ENCODE peak calls at places on chromosomes 5 and 9, in four cellular contexts. One of them, this sample, is unnamed.

GRCh38 chr9:109590945-109591344 is 92.8 kb upstream of the PTPN3 start:
- DNase-seq in Calu3: no peak
- DNase-seq in lower leg skin: no peak
- DNase-seq in NB4: no peak
- DNase-seq in this sample: no peak

GRCh38 chr9:1460143-1460769 is 410.1 kb downstream of the DMRT2 start:
- DNase-seq in Calu3: no peak
- DNase-seq in lower leg skin: no peak
- DNase-seq in NB4: peak; percentile 51
- DNase-seq in this sample: peak; percentile 28

GRCh38 chr5:142280066-142281011 is 44.5 kb downstream of the SPRY4 start:
- DNase-seq in Calu3: no peak
- DNase-seq in lower leg skin: no peak
- DNase-seq in NB4: peak; percentile 44
- DNase-seq in this sample: peak; percentile 68

GRCh38 chr5:143921525-143922311 is 109.8 kb downstream of the HMHB1 start:
- DNase-seq in Calu3: no peak
- DNase-seq in lower leg skin: no peak
- DNase-seq in NB4: no peak
- DNase-seq in this sample: no peak

GRCh38 chr9:113219972-113220371 is 1.1 kb downstream of the FKBP15 start:
- DNase-seq in Calu3: no peak
- DNase-seq in lower leg skin: no peak
- DNase-seq in NB4: peak; percentile 63
- DNase-seq in this sample: no peak

GRCh38 chr9:89477395-89477794 is 20.5 kb downstream of the SEMA4D start:
- DNase-seq in Calu3: no peak
- DNase-seq in lower leg skin: peak; percentile 65
- DNase-seq in NB4: no peak
- DNase-seq in this sample: no peak

GRCh38 chr5:14917719-14918118 is 46.1 kb upstream of the ANKH start:
- DNase-seq in Calu3: no peak
- DNase-seq in lower leg skin: no peak
- DNase-seq in NB4: no peak
- DNase-seq in this sample: no peak

GRCh38 chr9:113926211-113926610 is 50.1 kb downstream of the ZNF618 start:
- DNase-seq in Calu3: no peak
- DNase-seq in lower leg skin: no peak
- DNase-seq in NB4: no peak
- DNase-seq in this sample: no peak

GRCh38 chr9:129569506-129570449 is 51.1 kb downstream of the C9orf50 start:
- DNase-seq in Calu3: peak; percentile 52
- DNase-seq in lower leg skin: no peak
- DNase-seq in NB4: peak; percentile 39
- DNase-seq in this sample: no peak

GRCh38 chr9:1871486-1872181 is 143.5 kb upstream of the SMARCA2 start:
- DNase-seq in Calu3: no peak
- DNase-seq in lower leg skin: no peak
- DNase-seq in NB4: peak; percentile 22
- DNase-seq in this sample: no peak

GRCh38 chr9:128689293-128689770 is 310 bp downstream of the SET start:
- DNase-seq in Calu3: peak; percentile 45
- DNase-seq in lower leg skin: peak; percentile 91
- DNase-seq in NB4: no peak
- DNase-seq in this sample: no peak

GRCh38 chr5:173314166-173314952 is 13.9 kb downstream of the STC2 start:
- DNase-seq in Calu3: no peak
- DNase-seq in lower leg skin: peak; percentile 70
- DNase-seq in NB4: no peak
- DNase-seq in this sample: no peak

GRCh38 chr5:82813951-82814350 is 263.2 kb downstream of the TMEM167A start:
- DNase-seq in Calu3: no peak
- DNase-seq in lower leg skin: no peak
- DNase-seq in NB4: no peak
- DNase-seq in this sample: no peak

GRCh38 chr5:143644751-143645150 is 167.2 kb upstream of the HMHB1 start:
- DNase-seq in Calu3: no peak
- DNase-seq in lower leg skin: no peak
- DNase-seq in NB4: no peak
- DNase-seq in this sample: no peak

GRCh38 chr5:109987355-109987754 is 297.6 kb downstream of the MAN2A1 start:
- DNase-seq in Calu3: no peak
- DNase-seq in lower leg skin: no peak
- DNase-seq in NB4: no peak
- DNase-seq in this sample: no peak

GRCh38 chr5:19047277-19047676 is 940.7 kb downstream of the CDH18 start:
- DNase-seq in Calu3: no peak
- DNase-seq in lower leg skin: no peak
- DNase-seq in NB4: no peak
- DNase-seq in this sample: no peak

GRCh38 chr9:33651125-33651524 is 127.1 kb downstream of the ANKRD18B start:
- DNase-seq in Calu3: no peak
- DNase-seq in lower leg skin: no peak
- DNase-seq in NB4: peak; percentile 25
- DNase-seq in this sample: no peak

GRCh38 chr5:179803651-179804598 is 2.7 kb downstream of the MGAT4B start:
- DNase-seq in Calu3: no peak
- DNase-seq in lower leg skin: peak; percentile 88
- DNase-seq in NB4: peak; percentile 96
- DNase-seq in this sample: no peak

GRCh38 chr5:78361226-78361993 is 993 bp downstream of the SCAMP1 start:
- DNase-seq in Calu3: peak; percentile 35
- DNase-seq in lower leg skin: no peak
- DNase-seq in NB4: peak; percentile 84
- DNase-seq in this sample: peak; percentile 26

GRCh38 chr5:86977185-86977584 is 290.5 kb upstream of the RASA1 start:
- DNase-seq in Calu3: no peak
- DNase-seq in lower leg skin: no peak
- DNase-seq in NB4: no peak
- DNase-seq in this sample: no peak

GRCh38 chr5:174514983-174515394 is 209.4 kb upstream of the MSX2 start:
- DNase-seq in Calu3: no peak
- DNase-seq in lower leg skin: no peak
- DNase-seq in NB4: no peak
- DNase-seq in this sample: no peak

GRCh38 chr5:178589180-178590140 is 733 bp downstream of the COL23A1 start:
- DNase-seq in Calu3: no peak
- DNase-seq in lower leg skin: no peak
- DNase-seq in NB4: peak; percentile 77
- DNase-seq in this sample: peak; percentile 68

GRCh38 chr9:92983984-92984589 is 36.8 kb downstream of the FGD3 start:
- DNase-seq in Calu3: no peak
- DNase-seq in lower leg skin: no peak
- DNase-seq in NB4: peak; percentile 51
- DNase-seq in this sample: no peak

GRCh38 chr5:92544567-92544966 is 1036.5 kb downstream of the NR2F1-AS1 start:
- DNase-seq in Calu3: no peak
- DNase-seq in lower leg skin: no peak
- DNase-seq in NB4: no peak
- DNase-seq in this sample: no peak

GRCh38 chr9:38700695-38701094 is 19.2 kb downstream of the FAM240B start:
- DNase-seq in Calu3: peak; percentile 1
- DNase-seq in lower leg skin: no peak
- DNase-seq in NB4: no peak
- DNase-seq in this sample: no peak

GRCh38 chr5:136213919-136214493 is 21.0 kb upstream of the SMIM32 start:
- DNase-seq in Calu3: no peak
- DNase-seq in lower leg skin: no peak
- DNase-seq in NB4: no peak
- DNase-seq in this sample: no peak

GRCh38 chr5:139110526-139111168 is 87.5 kb downstream of the SIL1 start:
- DNase-seq in Calu3: no peak
- DNase-seq in lower leg skin: peak; percentile 52
- DNase-seq in NB4: no peak
- DNase-seq in this sample: no peak

GRCh38 chr9:35798658-35799366 is 7.4 kb downstream of the NPR2 start:
- DNase-seq in Calu3: no peak
- DNase-seq in lower leg skin: peak; percentile 57
- DNase-seq in NB4: no peak
- DNase-seq in this sample: no peak

GRCh38 chr5:74543162-74543995 is 97.1 kb downstream of the ENC1 start:
- DNase-seq in Calu3: peak; percentile 56
- DNase-seq in lower leg skin: no peak
- DNase-seq in NB4: peak; percentile 9
- DNase-seq in this sample: no peak

GRCh38 chr9:127417130-127418036 is 6.8 kb upstream of the ZNF79 start:
- DNase-seq in Calu3: no peak
- DNase-seq in lower leg skin: no peak
- DNase-seq in NB4: no peak
- DNase-seq in this sample: no peak

GRCh38 chr5:61148516-61148915 is 13.8 kb downstream of the SMIM15 start:
- DNase-seq in Calu3: no peak
- DNase-seq in lower leg skin: no peak
- DNase-seq in NB4: no peak
- DNase-seq in this sample: no peak

GRCh38 chr9:16344343-16344742 is 526.1 kb downstream of the BNC2 start:
- DNase-seq in Calu3: no peak
- DNase-seq in lower leg skin: no peak
- DNase-seq in NB4: no peak
- DNase-seq in this sample: no peak

GRCh38 chr5:60333103-60333502 is 366.9 kb downstream of the DEPDC1B start:
- DNase-seq in Calu3: no peak
- DNase-seq in lower leg skin: no peak
- DNase-seq in NB4: no peak
- DNase-seq in this sample: no peak

GRCh38 chr5:95861858-95862561 is 39.5 kb upstream of the GLRX start:
- DNase-seq in Calu3: peak; percentile 44
- DNase-seq in lower leg skin: peak; percentile 34
- DNase-seq in NB4: peak; percentile 27
- DNase-seq in this sample: no peak

GRCh38 chr5:4058899-4059298 is 463.3 kb downstream of the IRX1 start:
- DNase-seq in Calu3: no peak
- DNase-seq in lower leg skin: no peak
- DNase-seq in NB4: no peak
- DNase-seq in this sample: no peak

GRCh38 chr5:173944512-173944911 is 44.5 kb upstream of the C5orf47 start:
- DNase-seq in Calu3: no peak
- DNase-seq in lower leg skin: no peak
- DNase-seq in NB4: no peak
- DNase-seq in this sample: no peak

GRCh38 chr9:125747765-125748510 is 765 bp downstream of the PBX3 start:
- DNase-seq in Calu3: peak; percentile 16
- DNase-seq in lower leg skin: peak; percentile 86
- DNase-seq in NB4: peak; percentile 47
- DNase-seq in this sample: peak; percentile 51

GRCh38 chr5:172715931-172716682 is 54.9 kb downstream of the DUSP1 start:
- DNase-seq in Calu3: peak; percentile 27
- DNase-seq in lower leg skin: no peak
- DNase-seq in NB4: no peak
- DNase-seq in this sample: no peak

GRCh38 chr5:132265336-132266030 is 8.0 kb downstream of the PDLIM4 start:
- DNase-seq in Calu3: peak; percentile 77
- DNase-seq in lower leg skin: peak; percentile 89
- DNase-seq in NB4: no peak
- DNase-seq in this sample: peak; percentile 58

GRCh38 chr5:32174011-32174866 is at the start of gene GOLPH3:
- DNase-seq in Calu3: peak; percentile 96
- DNase-seq in lower leg skin: peak; percentile 98
- DNase-seq in NB4: peak; percentile 96
- DNase-seq in this sample: peak; percentile 95
- TF ChIP-seq CTCF in Calu3: no peak
- TF ChIP-seq CTCF in lower leg skin: no peak
- TF ChIP-seq CTCF in NB4: no peak
- TF ChIP-seq CTCF in this sample: no peak

DNA sequence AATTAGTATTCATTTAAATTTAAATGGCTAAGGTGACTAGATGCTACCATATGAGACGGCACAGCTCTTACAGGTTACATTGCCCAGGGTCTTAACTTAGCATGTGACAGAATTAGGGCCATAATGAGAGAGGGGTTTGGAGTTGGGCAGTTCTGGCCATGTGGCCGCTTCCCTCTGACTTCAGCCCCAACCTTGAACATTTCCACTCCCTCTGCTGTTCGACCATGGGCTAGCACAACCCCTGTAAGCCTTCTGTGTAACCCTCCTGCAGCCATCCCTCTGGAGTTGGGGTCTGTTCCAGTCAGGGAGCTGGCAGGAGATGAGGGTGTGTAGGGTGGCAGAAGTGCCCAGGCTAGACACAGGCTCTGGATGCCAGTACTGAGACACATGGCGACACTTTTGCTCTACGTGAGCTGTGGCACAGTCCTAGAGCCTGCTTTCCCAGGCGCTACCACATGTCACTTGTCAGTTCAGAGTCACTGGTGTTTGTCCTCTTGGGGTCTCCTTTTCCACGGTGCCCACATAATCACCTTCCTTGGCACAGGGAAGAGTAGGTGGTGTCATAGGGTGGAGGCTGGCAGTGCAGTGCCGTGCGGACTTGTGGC is 128.7 kb upstream of the PITX1 start:
- DNase-seq in Calu3: no peak
- DNase-seq in lower leg skin: peak; percentile 76
- DNase-seq in NB4: no peak
- DNase-seq in this sample: peak; percentile 15
- TF ChIP-seq CTCF in Calu3: no peak
- TF ChIP-seq CTCF in lower leg skin: no peak
- TF ChIP-seq CTCF in NB4: no peak
- TF ChIP-seq CTCF in this sample: no peak

DNA sequence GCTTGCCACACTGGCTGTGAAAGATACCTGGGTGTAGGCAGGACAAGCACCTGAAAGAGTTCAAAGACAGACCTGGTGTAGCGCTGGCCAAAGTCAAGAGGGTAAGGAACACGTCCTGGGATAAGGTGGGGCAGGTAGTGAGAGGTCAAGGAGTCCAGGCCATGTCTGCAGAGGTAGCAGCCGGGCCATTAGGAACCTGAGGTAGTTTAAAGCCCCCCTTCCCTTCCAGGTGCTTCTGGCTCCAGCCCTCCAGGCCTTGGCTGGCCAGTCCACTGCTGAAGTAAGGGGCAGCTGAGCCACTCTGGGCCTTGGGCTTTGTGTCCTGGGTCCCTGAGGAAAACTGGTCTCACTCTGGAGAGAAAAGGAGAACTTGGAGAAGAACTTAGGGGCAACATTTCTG is 13.9 kb upstream of the NR5A1 start:
- DNase-seq in Calu3: no peak
- DNase-seq in lower leg skin: peak; percentile 59
- DNase-seq in NB4: no peak
- DNase-seq in this sample: no peak
- TF ChIP-seq CTCF in Calu3: no peak
- TF ChIP-seq CTCF in lower leg skin: no peak
- TF ChIP-seq CTCF in NB4: no peak
- TF ChIP-seq CTCF in this sample: no peak

GRCh38 chr9:104577263-104577662 is 8.3 kb downstream of the OR13C8 start:
- DNase-seq in Calu3: no peak
- DNase-seq in lower leg skin: no peak
- DNase-seq in NB4: no peak
- DNase-seq in this sample: no peak
- TF ChIP-seq CTCF in Calu3: no peak
- TF ChIP-seq CTCF in lower leg skin: no peak
- TF ChIP-seq CTCF in NB4: no peak
- TF ChIP-seq CTCF in this sample: no peak